ENCODE peak calls at places on chromosomes 16 and 17, in four cellular contexts. One of them, this sample, is unnamed.
A peak's percentile ranks its signal among the peaks of the same experiment; 100 is the strongest.

GRCh38 chr16:12231666-12232065 is 255.1 kb downstream of the SNX29 start:
- DNase-seq in OCI-LY7: no peak
- DNase-seq in esophagus squamous epithelium: no peak
- DNase-seq in hepatocyte: no peak
- DNase-seq in this sample: no peak

GRCh38 chr17:78173025-78173715 is 4.8 kb downstream of the SYNGR2 start:
- DNase-seq in esophagus squamous epithelium: no peak
- DNase-seq in hepatocyte: no peak
- DNase-seq in OCI-LY7: no peak
- DNase-seq in this sample: no peak

GRCh38 chr17:41580651-41581365 is 5.9 kb downstream of the KRT14 start:
- DNase-seq in esophagus squamous epithelium: no peak
- DNase-seq in hepatocyte: no peak
- DNase-seq in OCI-LY7: no peak
- DNase-seq in this sample: peak; percentile 85

GRCh38 chr17:43983196-43983514 is 21.3 kb upstream of the NAGS start:
- DNase-seq in OCI-LY7: no peak
- DNase-seq in hepatocyte: no peak
- DNase-seq in esophagus squamous epithelium: no peak
- DNase-seq in this sample: no peak

GRCh38 chr17:39899215-39899614 is 19.2 kb downstream of the GSDMB start:
- DNase-seq in esophagus squamous epithelium: no peak
- DNase-seq in OCI-LY7: no peak
- DNase-seq in hepatocyte: no peak
- DNase-seq in this sample: no peak

GRCh38 chr17:39573447-39574298 is 34.0 kb downstream of the NEUROD2 start:
- DNase-seq in OCI-LY7: no peak
- DNase-seq in esophagus squamous epithelium: no peak
- DNase-seq in hepatocyte: peak; percentile 76
- DNase-seq in this sample: no peak

GRCh38 chr17:77100009-77100408 is 40.8 kb upstream of the SEC14L1 start:
- DNase-seq in esophagus squamous epithelium: no peak
- DNase-seq in OCI-LY7: no peak
- DNase-seq in hepatocyte: no peak
- DNase-seq in this sample: no peak

GRCh38 chr16:24428751-24429150 is 110.6 kb upstream of the RBBP6 start:
- DNase-seq in esophagus squamous epithelium: no peak
- DNase-seq in hepatocyte: no peak
- DNase-seq in OCI-LY7: no peak
- DNase-seq in this sample: no peak

GRCh38 chr16:46972429-46972970 is 974 bp downstream of the DNAJA2 start:
- DNase-seq in OCI-LY7: peak; percentile 60
- DNase-seq in hepatocyte: peak; percentile 32
- DNase-seq in esophagus squamous epithelium: no peak
- DNase-seq in this sample: no peak

GRCh38 chr16:81707411-81708321 is 71.4 kb upstream of the PLCG2 start:
- DNase-seq in esophagus squamous epithelium: no peak
- DNase-seq in hepatocyte: no peak
- DNase-seq in OCI-LY7: no peak
- DNase-seq in this sample: no peak

GRCh38 chr17:47119746-47120520 is 69.2 kb downstream of the CDC27 start:
- DNase-seq in hepatocyte: no peak
- DNase-seq in OCI-LY7: no peak
- DNase-seq in esophagus squamous epithelium: no peak
- DNase-seq in this sample: no peak

GRCh38 chr16:2339521-2340484 is 725 bp downstream of the ABCA3 start:
- DNase-seq in esophagus squamous epithelium: no peak
- DNase-seq in OCI-LY7: no peak
- DNase-seq in hepatocyte: peak; percentile 65
- DNase-seq in this sample: peak; percentile 82

GRCh38 chr16:86768231-86768791 is 190.0 kb downstream of the FOXL1 start:
- DNase-seq in esophagus squamous epithelium: no peak
- DNase-seq in hepatocyte: no peak
- DNase-seq in OCI-LY7: no peak
- DNase-seq in this sample: no peak

GRCh38 chr17:3582921-3583320 is 25.3 kb upstream of the TRPV3 start:
- DNase-seq in esophagus squamous epithelium: no peak
- DNase-seq in hepatocyte: no peak
- DNase-seq in OCI-LY7: no peak
- DNase-seq in this sample: no peak

GRCh38 chr17:17347234-17347955 is 44.2 kb downstream of the NT5M start:
- DNase-seq in esophagus squamous epithelium: no peak
- DNase-seq in hepatocyte: peak; percentile 3
- DNase-seq in OCI-LY7: no peak
- DNase-seq in this sample: peak; percentile 81

GRCh38 chr17:14165672-14166071 is 71.0 kb downstream of the CDRT15 start:
- DNase-seq in hepatocyte: no peak
- DNase-seq in OCI-LY7: no peak
- DNase-seq in esophagus squamous epithelium: no peak
- DNase-seq in this sample: no peak

GRCh38 chr17:70655179-70655578 is 485.8 kb downstream of the KCNJ2 start:
- DNase-seq in OCI-LY7: no peak
- DNase-seq in hepatocyte: no peak
- DNase-seq in esophagus squamous epithelium: no peak
- DNase-seq in this sample: no peak

GRCh38 chr16:47037396-47037745 is 63.9 kb upstream of the DNAJA2 start:
- DNase-seq in hepatocyte: peak; percentile 35
- DNase-seq in esophagus squamous epithelium: no peak
- DNase-seq in OCI-LY7: peak; percentile 38
- DNase-seq in this sample: no peak

GRCh38 chr17:19365499-19365817 is 2.9 kb upstream of the B9D1 start:
- DNase-seq in esophagus squamous epithelium: no peak
- DNase-seq in OCI-LY7: no peak
- DNase-seq in hepatocyte: no peak
- DNase-seq in this sample: no peak

GRCh38 chr17:15250459-15250858 is 14.7 kb downstream of the PMP22 start:
- DNase-seq in hepatocyte: no peak
- DNase-seq in esophagus squamous epithelium: no peak
- DNase-seq in OCI-LY7: no peak
- DNase-seq in this sample: no peak
- H3K4me1 ChIP-seq in hepatocyte: no peaks in the 10 kb centered on the region
- H3K4me1 ChIP-seq in esophagus squamous epithelium: peaks cover 5% of the 10 kb centered on the region
- H3K4me1 ChIP-seq in OCI-LY7: no peaks in the 10 kb centered on the region
- H3K4me1 ChIP-seq in this sample: peaks cover 88% of the 10 kb centered on the region

GRCh38 chr17:35235289-35235688 is 7.6 kb upstream of the SLFN5 start:
- DNase-seq in hepatocyte: no peak
- DNase-seq in OCI-LY7: no peak
- DNase-seq in esophagus squamous epithelium: no peak
- DNase-seq in this sample: no peak
- H3K4me1 ChIP-seq in hepatocyte: no peaks in the 10 kb centered on the region
- H3K4me1 ChIP-seq in OCI-LY7: no peaks in the 10 kb centered on the region
- H3K4me1 ChIP-seq in esophagus squamous epithelium: no peaks in the 10 kb centered on the region
- H3K4me1 ChIP-seq in this sample: no peaks in the 10 kb centered on the region

GRCh38 chr16:66507731-66508239 is 42.1 kb downstream of the TK2 start:
- DNase-seq in hepatocyte: no peak
- DNase-seq in OCI-LY7: no peak
- DNase-seq in esophagus squamous epithelium: no peak
- DNase-seq in this sample: no peak

GRCh38 chr16:66509576-66509975 is 40.3 kb downstream of the TK2 start:
- DNase-seq in OCI-LY7: no peak
- DNase-seq in esophagus squamous epithelium: no peak
- DNase-seq in hepatocyte: no peak
- DNase-seq in this sample: no peak

GRCh38 chr16:66510298-66510697 is 39.6 kb downstream of the TK2 start:
- DNase-seq in esophagus squamous epithelium: no peak
- DNase-seq in hepatocyte: no peak
- DNase-seq in OCI-LY7: no peak
- DNase-seq in this sample: no peak

GRCh38 chr16:66508914-66509496 is 40.9 kb downstream of the TK2 start:
- DNase-seq in OCI-LY7: no peak
- DNase-seq in hepatocyte: no peak
- DNase-seq in esophagus squamous epithelium: no peak
- DNase-seq in this sample: no peak

GRCh38 chr16:66508261-66508913 is 41.5 kb downstream of the TK2 start:
- DNase-seq in OCI-LY7: no peak
- DNase-seq in esophagus squamous epithelium: no peak
- DNase-seq in hepatocyte: no peak
- DNase-seq in this sample: no peak
- H3K4me1 ChIP-seq in OCI-LY7: no peaks in the 10 kb centered on the region
- H3K4me1 ChIP-seq in esophagus squamous epithelium: peaks cover 47% of the 10 kb centered on the region
- H3K4me1 ChIP-seq in hepatocyte: no peaks in the 10 kb centered on the region
- H3K4me1 ChIP-seq in this sample: peaks cover 53% of the 10 kb centered on the region

DNA sequence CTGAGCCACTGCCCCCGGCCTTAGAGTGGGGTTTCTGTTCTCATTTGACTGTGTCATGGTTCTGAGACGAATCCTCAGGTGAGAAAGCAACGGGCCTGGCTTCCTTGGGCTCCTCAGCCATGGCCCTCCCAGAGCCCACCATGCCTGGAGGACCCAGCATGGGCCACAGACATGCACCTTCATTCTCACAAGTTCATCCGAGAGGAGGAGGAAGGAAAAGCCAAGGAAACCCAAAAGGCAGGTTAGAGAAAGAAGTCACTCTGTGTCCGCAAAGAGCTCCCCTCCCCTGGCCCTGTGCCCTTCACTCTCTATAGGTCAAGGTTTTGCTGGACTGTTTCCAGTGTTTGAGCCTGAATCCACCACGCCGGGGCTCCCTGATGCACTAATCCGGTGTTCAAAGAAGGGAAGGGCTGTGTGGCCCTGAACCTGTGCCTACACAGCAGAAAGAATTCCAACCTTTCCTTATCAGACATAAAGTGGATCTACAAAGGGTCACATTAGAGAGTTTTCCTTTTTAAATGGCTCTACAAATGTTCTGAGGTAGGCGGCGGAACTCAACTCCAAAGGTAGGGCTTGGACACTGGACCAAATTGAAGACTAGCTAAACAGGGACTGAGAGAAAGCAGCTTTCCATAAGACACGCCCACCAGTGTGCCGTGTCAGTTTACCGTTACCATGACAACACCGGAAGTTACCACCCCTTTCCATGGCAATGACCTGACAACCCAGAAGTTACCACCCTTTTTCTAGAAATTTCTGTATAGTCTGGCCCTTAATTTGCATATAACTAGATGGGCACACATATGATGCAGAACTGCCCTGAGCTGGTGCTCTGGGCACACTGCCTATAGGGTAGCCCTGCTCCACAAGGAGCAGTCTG is 15.9 kb upstream of the PECAM1 start:
- DNase-seq in esophagus squamous epithelium: no peak
- DNase-seq in OCI-LY7: peak; percentile 88
- DNase-seq in hepatocyte: no peak
- DNase-seq in this sample: no peak
- H3K4me1 ChIP-seq in esophagus squamous epithelium: peaks cover under 1% of the 10 kb centered on the region
- H3K4me1 ChIP-seq in OCI-LY7: peaks cover 70% of the 10 kb centered on the region
- H3K4me1 ChIP-seq in hepatocyte: no peaks in the 10 kb centered on the region
- H3K4me1 ChIP-seq in this sample: no peaks in the 10 kb centered on the region

DNA sequence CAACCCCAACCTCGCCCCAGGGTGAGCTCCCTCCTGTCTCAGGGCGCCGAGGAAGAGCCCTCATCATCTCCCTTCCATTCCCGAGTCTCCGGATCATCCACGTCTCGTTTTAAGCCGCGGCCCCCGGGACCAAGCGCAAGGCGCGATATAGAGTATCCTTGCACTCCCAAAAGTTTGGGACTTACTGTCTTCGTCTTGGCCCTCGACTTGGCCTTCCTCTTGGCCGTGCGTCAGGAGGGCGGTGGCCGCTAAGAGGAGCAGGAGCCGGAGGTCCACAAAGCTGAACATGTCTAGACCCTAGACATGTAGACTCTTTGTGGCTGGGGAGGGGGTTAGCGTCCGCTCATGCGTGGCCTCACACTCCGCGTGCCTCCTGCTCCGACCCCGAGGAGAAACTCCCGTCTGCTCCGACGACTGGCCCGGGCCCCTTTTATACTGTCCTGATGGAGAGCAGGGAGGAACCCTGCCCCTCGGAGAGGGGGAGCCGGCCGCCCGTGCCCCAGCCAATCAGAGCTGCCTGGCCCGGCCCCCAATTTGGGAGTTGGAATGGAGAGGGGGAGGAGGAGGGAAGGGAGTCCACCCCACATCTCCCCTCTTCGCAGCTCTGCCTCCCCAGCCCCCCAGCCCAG is at the start of gene COL1A1:
- DNase-seq in OCI-LY7: no peak
- DNase-seq in esophagus squamous epithelium: no peak
- DNase-seq in hepatocyte: peak; percentile 85
- DNase-seq in this sample: no peak
- H3K4me1 ChIP-seq in OCI-LY7: peaks cover 8% of the 10 kb centered on the region
- H3K4me1 ChIP-seq in esophagus squamous epithelium: peaks cover 24% of the 10 kb centered on the region
- H3K4me1 ChIP-seq in hepatocyte: peaks cover 46% of the 10 kb centered on the region
- H3K4me1 ChIP-seq in this sample: peaks cover 75% of the 10 kb centered on the region

DNA sequence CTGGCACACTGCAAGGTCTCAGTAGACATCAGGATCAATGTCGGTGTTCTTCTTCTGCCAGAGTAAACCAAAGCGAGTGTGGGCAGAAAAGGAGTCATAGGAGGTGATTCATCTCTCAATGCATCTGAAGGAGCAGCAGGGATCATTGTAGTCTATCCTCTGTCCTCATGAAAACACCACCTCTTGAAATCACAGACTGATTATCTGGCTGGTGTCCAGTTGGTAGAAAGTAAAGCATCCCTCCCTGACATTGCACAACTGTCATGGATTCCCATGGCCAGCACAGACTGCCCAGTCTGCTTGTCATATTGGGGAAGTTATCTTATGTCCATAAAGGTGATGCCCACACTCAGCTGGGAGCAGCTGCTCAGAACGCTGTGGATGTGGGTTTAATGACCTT is 74.1 kb downstream of the ABCC12 start:
- DNase-seq in esophagus squamous epithelium: no peak
- DNase-seq in OCI-LY7: no peak
- DNase-seq in hepatocyte: no peak
- DNase-seq in this sample: no peak
- H3K4me1 ChIP-seq in esophagus squamous epithelium: no peaks in the 10 kb centered on the region
- H3K4me1 ChIP-seq in OCI-LY7: no peaks in the 10 kb centered on the region
- H3K4me1 ChIP-seq in hepatocyte: peaks cover 3% of the 10 kb centered on the region
- H3K4me1 ChIP-seq in this sample: no peaks in the 10 kb centered on the region